ENCODE peak calls at places on chromosomes 2 and 18, in nine cellular contexts. I is A549, D is ovary, K is OCI-LY7, T is aorta, F is lung, L is AG04450, J is heart left ventricle, Y is heart right ventricle. R is an unnamed sample.

GRCh38 chr2:72935611-72935957 is 18.3 kb downstream of the EMX1 start:
- DNase-seq in I (no peak), D (no peak), K (no peak), T (peak), F (no peak), L (no peak), J (no peak), Y (no peak), R (no peak)

GRCh38 chr2:30666307-30666874 is 140.9 kb downstream of the CAPN13 start:
- DNase-seq in I (peak), D (no peak), K (peak), T (no peak), F (peak), L (peak), J (no peak), Y (no peak), R (no peak)

GRCh38 chr2:44753552-44754285 is 187.8 kb upstream of the SIX3 start:
- DNase-seq in I (no peak), D (no peak), K (no peak), T (no peak), F (no peak), L (no peak), J (no peak), Y (no peak), R (no peak)

GRCh38 chr2:185245216-185245615 is 493.4 kb upstream of the FSIP2 start:
- DNase-seq in I (no peak), D (no peak), K (no peak), T (no peak), F (no peak), L (no peak), J (no peak), Y (no peak), R (no peak)

GRCh38 chr18:61738042-61738441 is 154.8 kb downstream of the RNF152 start:
- DNase-seq in I (no peak), D (no peak), K (no peak), T (no peak), F (no peak), L (no peak), J (no peak), Y (no peak), R (no peak)

GRCh38 chr2:75994759-75995158 is 284.0 kb upstream of the GCFC2 start:
- DNase-seq in I (no peak), D (no peak), K (no peak), T (no peak), F (no peak), L (no peak), J (no peak), Y (no peak), R (no peak)

GRCh38 chr2:74188018-74188601 is 9.4 kb upstream of the MOB1A start:
- DNase-seq in I (no peak), D (no peak), K (no peak), T (no peak), F (no peak), L (peak), J (no peak), Y (no peak), R (no peak)

GRCh38 chr18:55189972-55190371 is 230.7 kb upstream of the CCDC68 start:
- DNase-seq in I (no peak), D (no peak), K (no peak), T (no peak), F (no peak), L (no peak), J (no peak), Y (no peak), R (no peak)

GRCh38 chr2:48722391-48722790 is 33.1 kb downstream of the LHCGR start:
- DNase-seq in I (no peak), D (no peak), K (no peak), T (no peak), F (no peak), L (no peak), J (no peak), Y (no peak), R (no peak)

GRCh38 chr2:238130696-238131628 is 7.5 kb upstream of the KLHL30 start:
- DNase-seq in I (no peak), D (no peak), K (no peak), T (peak), F (no peak), L (no peak), J (no peak), Y (peak), R (no peak)

GRCh38 chr18:7813131-7813530 is 246.0 kb downstream of the PTPRM start:
- DNase-seq in I (no peak), D (no peak), K (no peak), T (no peak), F (no peak), L (no peak), J (no peak), Y (no peak), R (no peak)

GRCh38 chr2:106159867-106160785 is 34.0 kb downstream of the UXS1 start:
- DNase-seq in I (no peak), D (no peak), K (peak), T (no peak), F (no peak), L (no peak), J (no peak), Y (no peak), R (no peak)

GRCh38 chr2:239220976-239221375 is 179.8 kb downstream of the HDAC4 start:
- DNase-seq in I (no peak), D (peak), K (no peak), T (no peak), F (no peak), L (no peak), J (no peak), Y (no peak), R (no peak)
- H3K4me3 ChIP-seq in I (no peak), D (no peak), K (no peak), T (no peak), F (no peak), L (no peak), J (no peak), Y (no peak), R (peak)

GRCh38 chr2:177316756-177317155 is 52.2 kb upstream of the NFE2L2 start:
- DNase-seq in I (no peak), D (no peak), K (no peak), T (no peak), F (no peak), L (no peak), J (no peak), Y (no peak), R (no peak)
- H3K27ac ChIP-seq in I (no peak), D (no peak), K (no peak), T (no peak), F (no peak), L (no peak), J (no peak), Y (no peak), R (no peak)

GRCh38 chr2:148877403-148877740 is 2.3 kb downstream of the KIF5C start:
- DNase-seq in I (no peak), D (no peak), K (no peak), T (no peak), F (no peak), L (no peak), J (no peak), Y (no peak), R (no peak)
- H3K4me3 ChIP-seq in I (no peak), D (no peak), K (no peak), T (no peak), F (no peak), L (no peak), J (no peak), Y (no peak), R (no peak)

GRCh38 chr18:22552899-22553460 is 135.3 kb upstream of the CTAGE1 start:
- DNase-seq in I (no peak), D (no peak), K (no peak), T (no peak), F (no peak), L (no peak), J (no peak), Y (no peak), R (no peak)

GRCh38 chr18:22550861-22551260 is 133.1 kb upstream of the CTAGE1 start:
- DNase-seq in I (no peak), D (no peak), K (no peak), T (no peak), F (no peak), L (no peak), J (no peak), Y (no peak), R (no peak)

GRCh38 chr18:22551536-22552151 is 133.9 kb upstream of the CTAGE1 start:
- DNase-seq in I (peak), D (no peak), K (no peak), T (no peak), F (no peak), L (peak), J (no peak), Y (no peak), R (no peak)

GRCh38 chr18:22550366-22550765 is 132.7 kb upstream of the CTAGE1 start:
- DNase-seq in I (no peak), D (no peak), K (no peak), T (no peak), F (no peak), L (no peak), J (no peak), Y (no peak), R (no peak)

GRCh38 chr18:22552254-22552653 is 134.5 kb upstream of the CTAGE1 start:
- DNase-seq in I (no peak), D (no peak), K (no peak), T (no peak), F (no peak), L (no peak), J (no peak), Y (no peak), R (no peak)
- H3K27ac ChIP-seq in I (no peak), D (no peak), K (no peak), T (peak), F (no peak), L (no peak), J (no peak), Y (no peak), R (no peak)

DNA sequence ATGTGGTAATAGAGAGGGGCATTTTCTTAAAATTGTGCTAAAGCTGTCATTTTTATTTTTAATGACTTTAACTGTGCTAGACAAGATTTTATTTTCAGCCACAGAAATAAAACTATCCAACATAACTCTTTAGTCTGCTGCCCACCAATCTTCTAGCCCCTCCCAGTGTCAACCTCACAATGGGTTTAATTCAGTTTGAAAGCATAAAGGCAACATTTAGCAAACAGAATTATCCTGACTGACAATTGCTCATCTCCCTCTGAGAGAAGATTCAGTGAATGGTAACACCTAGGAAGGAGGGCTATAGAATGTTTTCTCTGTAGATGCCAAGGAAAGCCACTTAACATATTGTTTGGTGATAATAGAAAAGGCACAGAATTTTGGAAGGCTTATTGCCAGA is 5.2 kb downstream of the ERMN start:
- DNase-seq in I (no peak), D (no peak), K (no peak), T (no peak), F (no peak), L (no peak), J (no peak), Y (no peak), R (no peak)
- H3K4me3 ChIP-seq in I (no peak), D (no peak), K (no peak), T (no peak), F (no peak), L (no peak), J (no peak), Y (no peak), R (no peak)

GRCh38 chr18:3014501-3015202 is 1.7 kb upstream of the LPIN2 start:
- DNase-seq in I (no peak), D (no peak), K (no peak), T (no peak), F (no peak), L (no peak), J (no peak), Y (no peak), R (no peak)
- H3K27ac ChIP-seq in I (peak), D (peak), K (no peak), T (no peak), F (peak), L (peak), J (peak), Y (peak), R (peak)

DNA sequence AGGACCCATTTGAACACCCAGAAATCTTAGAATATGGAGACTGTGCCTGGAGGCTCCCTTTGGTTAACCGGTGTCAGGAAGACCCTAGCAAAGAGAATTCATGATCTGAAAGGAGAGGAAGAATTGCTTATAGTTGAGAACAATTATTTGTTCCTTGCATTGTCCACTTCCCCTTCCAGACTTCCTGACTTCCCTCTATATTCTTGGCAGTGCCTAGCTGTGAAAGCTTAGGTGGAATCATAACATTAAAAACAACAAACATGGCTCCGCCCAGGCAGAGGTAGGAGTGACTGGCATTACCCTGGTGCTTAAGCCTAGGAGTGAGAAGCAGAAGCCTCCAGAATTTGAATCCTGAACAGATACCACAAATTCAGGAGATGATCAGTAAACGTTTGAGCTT is 1.9 kb downstream of the TTL start:
- DNase-seq in I (no peak), D (no peak), K (no peak), T (no peak), F (no peak), L (no peak), J (no peak), Y (no peak), R (no peak)
- H3K4me3 ChIP-seq in I (peak), D (no peak), K (peak), T (no peak), F (no peak), L (peak), J (no peak), Y (no peak), R (peak)

DNA sequence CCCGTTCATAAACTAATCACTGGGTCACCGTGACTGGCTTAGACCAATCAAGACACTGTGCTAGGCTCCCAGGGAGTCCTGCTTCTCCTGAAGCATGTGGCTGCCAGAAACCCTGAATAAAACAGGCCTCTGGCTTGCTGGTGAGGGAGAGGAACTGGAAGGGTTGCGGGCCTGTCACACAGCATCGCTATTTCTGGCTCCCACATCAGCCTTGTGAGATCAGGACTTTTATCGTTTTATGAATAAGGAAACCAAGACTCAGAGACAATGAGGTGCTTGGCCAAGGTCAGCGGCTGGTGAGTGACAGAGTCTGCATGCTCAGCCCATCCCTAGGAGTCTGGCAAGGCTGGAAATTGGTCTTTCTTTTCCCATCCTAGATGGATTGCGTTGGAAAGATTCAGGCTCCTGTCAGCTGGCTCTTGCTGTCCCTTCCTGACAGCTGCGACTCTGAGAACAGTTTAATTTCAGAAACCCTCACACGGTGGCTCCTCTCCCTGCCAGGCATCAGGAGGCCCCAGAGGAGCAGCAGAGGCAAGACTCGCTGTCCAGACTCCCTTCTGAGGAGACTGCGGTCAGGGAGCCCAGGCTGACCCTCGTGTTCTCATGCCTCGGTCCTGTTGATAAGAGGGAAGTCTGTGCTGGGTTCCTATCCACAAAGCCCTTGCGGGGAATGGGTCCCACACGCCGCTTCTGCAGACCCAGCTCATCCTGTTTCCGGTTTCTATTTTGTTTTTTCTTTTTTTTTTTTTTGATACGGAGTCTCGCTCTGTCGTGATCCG is 104.4 kb upstream of the TAF1B start:
- DNase-seq in I (no peak), D (no peak), K (no peak), T (no peak), F (no peak), L (no peak), J (peak), Y (no peak), R (peak)
- H3K27ac ChIP-seq in I (no peak), D (no peak), K (no peak), T (no peak), F (peak), L (no peak), J (peak), Y (peak), R (peak)